ENCODE peak calls at places on chromosomes 12 and 14, in seven cellular contexts. D, W, O, T, X, S and Q are unnamed samples.
A peak's percentile ranks its signal among the peaks of the same experiment; 100 is the strongest.

GRCh38 chr14:81206115-81206514 is 14.6 kb downstream of the GTF2A1 start:
- DNase-seq in D (no peak), W (no peak), O (peak; percentile 21), T (no peak), X (no peak), S (no peak), Q (no peak)

GRCh38 chr14:75401356-75401755 is 26.5 kb upstream of the JDP2 start:
- DNase-seq in D (no peak), W (no peak), O (peak; percentile 54), T (no peak), X (peak; percentile 82), S (peak; percentile 35), Q (no peak)

GRCh38 chr14:60951781-60952435 is 29.0 kb downstream of the TRMT5 start:
- DNase-seq in D (no peak), W (no peak), O (peak; percentile 21), T (no peak), X (no peak), S (no peak), Q (no peak)

GRCh38 chr14:59831121-59831730 is 39.4 kb downstream of the RTN1 start:
- DNase-seq in D (no peak), W (no peak), O (no peak), T (no peak), X (no peak), S (no peak), Q (no peak)

GRCh38 chr12:48008950-48009349 is 4.7 kb upstream of the COL2A1 start:
- DNase-seq in D (no peak), W (no peak), O (no peak), T (no peak), X (no peak), S (no peak), Q (no peak)

GRCh38 chr14:74595006-74595735 is 16.9 kb downstream of the LTBP2 start:
- DNase-seq in D (no peak), W (no peak), O (peak; percentile 89), T (no peak), X (peak; percentile 90), S (peak; percentile 83), Q (no peak)

GRCh38 chr12:105264771-105265170 is 28.8 kb upstream of the APPL2 start:
- DNase-seq in D (no peak), W (no peak), O (no peak), T (no peak), X (no peak), S (no peak), Q (no peak)

GRCh38 chr12:32499048-32499447 is 99.7 kb downstream of the FGD4 start:
- DNase-seq in D (peak; percentile 67), W (no peak), O (no peak), T (no peak), X (no peak), S (no peak), Q (no peak)

GRCh38 chr12:83574142-83574541 is 887.4 kb downstream of the TMTC2 start:
- DNase-seq in D (no peak), W (no peak), O (no peak), T (no peak), X (no peak), S (no peak), Q (no peak)

GRCh38 chr12:4044736-4045432 is 171.7 kb upstream of the PARP11 start:
- DNase-seq in D (no peak), W (no peak), O (no peak), T (no peak), X (no peak), S (no peak), Q (no peak)

GRCh38 chr12:89636054-89636775 is 72.4 kb downstream of the ATP2B1 start:
- DNase-seq in D (no peak), W (no peak), O (peak; percentile 55), T (no peak), X (no peak), S (no peak), Q (no peak)

GRCh38 chr14:39265032-39265431 is 31.3 kb downstream of the MIA2 start:
- DNase-seq in D (peak; percentile 23), W (no peak), O (peak; percentile 50), T (no peak), X (no peak), S (no peak), Q (no peak)

GRCh38 chr12:98352218-98352811 is 163.1 kb upstream of the TMPO start:
- DNase-seq in D (no peak), W (no peak), O (peak; percentile 87), T (no peak), X (no peak), S (no peak), Q (no peak)

GRCh38 chr12:121578230-121579189 is 2.3 kb downstream of the KDM2B start:
- DNase-seq in D (peak; percentile 25), W (peak; percentile 49), O (no peak), T (peak; percentile 53), X (no peak), S (peak; percentile 21), Q (no peak)

GRCh38 chr12:61254225-61254624 is 1006.0 kb upstream of the USP15 start:
- DNase-seq in D (no peak), W (no peak), O (no peak), T (no peak), X (no peak), S (no peak), Q (no peak)

DNA sequence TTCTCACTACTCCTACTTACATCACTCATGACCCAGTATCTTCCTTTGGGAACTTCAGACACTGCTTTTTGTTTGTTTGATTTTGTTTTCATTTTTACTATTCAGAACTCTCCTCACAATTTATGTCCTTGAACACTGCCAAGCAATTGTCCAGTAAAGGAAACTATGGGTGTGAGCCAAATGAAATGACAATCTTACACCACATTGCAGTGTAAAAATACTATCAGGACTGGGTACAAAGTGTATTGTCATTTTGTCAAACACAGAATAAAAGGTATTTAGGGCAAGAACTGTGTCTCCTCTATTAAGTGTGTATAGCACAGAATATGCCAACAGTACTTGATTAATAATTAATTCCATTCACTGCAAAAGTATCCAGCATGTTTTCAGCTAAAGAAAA is 199.3 kb downstream of the ALG10B start:
- DNase-seq in D (no peak), W (no peak), O (no peak), T (no peak), X (no peak), S (no peak), Q (no peak)
- TF ChIP-seq CTCF in D (no peak), W (no peak), O (no peak), T (no peak), X (no peak), S (no peak), Q (no peak)

DNA sequence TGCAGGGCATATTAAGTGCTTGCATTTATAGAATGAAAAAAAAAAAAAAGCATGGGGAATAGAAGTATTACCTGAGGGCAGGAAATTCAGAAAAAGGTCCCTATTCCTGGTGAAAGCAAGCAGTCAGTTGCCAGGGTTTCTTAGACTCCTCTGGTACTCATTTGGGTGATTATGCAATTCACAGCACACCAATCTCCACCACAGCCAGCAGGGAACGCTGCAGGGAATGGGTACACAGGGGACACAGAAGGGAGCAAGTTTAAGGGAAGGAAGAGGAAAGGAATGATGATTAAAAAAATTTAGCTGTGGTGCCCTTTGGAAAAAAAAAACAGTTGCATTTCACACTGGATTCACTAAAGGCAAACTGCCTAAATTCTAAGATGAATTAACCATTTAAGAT is 14.2 kb downstream of the BLTP3B start:
- DNase-seq in D (peak; percentile 23), W (no peak), O (peak; percentile 72), T (no peak), X (no peak), S (peak; percentile 33), Q (no peak)
- TF ChIP-seq CTCF in D (peak; percentile 18), W (no peak), O (peak; percentile 59), T (peak; percentile 38), X (no peak), S (peak; percentile 46), Q (peak; percentile 28)

GRCh38 chr14:91152499-91152898 is 38.6 kb downstream of the DGLUCY start:
- DNase-seq in D (no peak), W (no peak), O (no peak), T (no peak), X (no peak), S (no peak), Q (no peak)

GRCh38 chr14:91153360-91153759 is 39.5 kb downstream of the DGLUCY start:
- DNase-seq in D (no peak), W (no peak), O (no peak), T (no peak), X (no peak), S (no peak), Q (no peak)

GRCh38 chr14:91154851-91155625 is 41.2 kb downstream of the DGLUCY start:
- DNase-seq in D (peak; percentile 80), W (no peak), O (peak; percentile 72), T (no peak), X (no peak), S (no peak), Q (no peak)

GRCh38 chr14:91158091-91158790 is 44.4 kb downstream of the DGLUCY start:
- DNase-seq in D (peak; percentile 85), W (no peak), O (no peak), T (peak; percentile 82), X (no peak), S (peak; percentile 59), Q (no peak)

GRCh38 chr14:91155626-91156089 is 41.8 kb downstream of the DGLUCY start:
- DNase-seq in D (no peak), W (no peak), O (no peak), T (no peak), X (no peak), S (no peak), Q (no peak)
- TF ChIP-seq CTCF in D (no peak), W (no peak), O (no peak), T (no peak), X (no peak), S (no peak), Q (peak; percentile 33)

GRCh38 chr14:58828298-58828697 is 190.5 kb downstream of the DACT1 start:
- DNase-seq in D (no peak), W (no peak), O (no peak), T (no peak), X (no peak), S (no peak), Q (no peak)

GRCh38 chr14:58829594-58829993 is 191.8 kb downstream of the DACT1 start:
- DNase-seq in D (no peak), W (no peak), O (no peak), T (no peak), X (no peak), S (no peak), Q (no peak)

GRCh38 chr14:58824796-58825195 is 187.0 kb downstream of the DACT1 start:
- DNase-seq in D (no peak), W (no peak), O (no peak), T (no peak), X (no peak), S (no peak), Q (no peak)

GRCh38 chr14:58824106-58824505 is 186.3 kb downstream of the DACT1 start:
- DNase-seq in D (no peak), W (no peak), O (peak; percentile 27), T (no peak), X (no peak), S (no peak), Q (no peak)

DNA sequence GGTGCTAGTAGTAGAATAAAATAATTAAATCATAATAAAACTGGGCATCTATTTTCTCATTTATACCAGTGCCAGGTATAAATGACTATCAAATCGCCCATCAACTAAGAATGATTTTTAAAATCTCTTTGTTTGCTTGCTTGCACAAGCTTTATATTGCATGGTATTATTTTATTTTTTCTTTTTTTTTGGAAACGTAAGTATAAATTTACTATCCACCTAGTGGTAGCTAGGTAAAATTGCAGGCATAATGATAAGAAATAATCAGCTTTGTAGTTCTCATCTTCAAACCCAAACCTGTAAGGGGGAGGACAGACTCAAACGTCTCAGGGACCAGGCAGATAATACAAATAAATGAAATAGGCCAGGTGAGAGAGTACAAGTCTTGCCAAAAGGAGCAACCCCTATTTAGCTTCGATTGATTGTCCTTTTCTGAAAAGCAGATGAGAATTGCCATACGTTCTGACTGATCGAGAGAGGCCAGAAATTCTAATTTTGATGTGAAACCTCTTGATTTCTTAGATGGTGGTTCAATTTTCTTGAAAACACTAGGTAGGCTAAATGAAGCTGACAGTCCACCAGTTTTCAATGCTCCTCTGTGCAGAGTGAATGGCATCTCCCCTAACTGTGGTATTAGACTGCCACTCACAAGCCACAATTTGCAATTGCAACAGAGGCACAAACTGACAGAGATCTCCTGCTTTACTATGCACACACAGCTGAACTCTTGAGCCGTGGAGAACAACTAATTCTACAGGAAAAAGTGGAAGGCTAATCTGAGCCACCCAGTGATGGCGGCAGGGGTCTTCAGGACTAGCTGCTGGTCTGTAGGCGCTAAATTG is 189.3 kb downstream of the DACT1 start:
- DNase-seq in D (no peak), W (no peak), O (peak; percentile 6), T (no peak), X (no peak), S (no peak), Q (no peak)
- TF ChIP-seq CTCF in D (no peak), W (no peak), O (peak; percentile 26), T (peak; percentile 17), X (no peak), S (peak; percentile 27), Q (peak; percentile 76)